ENCODE peak calls at places on chromosome 22, in four cellular contexts. One of them, this sample, is unnamed. For H3K4me1, the result is how much of the 10 kb centered on the place peaks cover.

GRCh38 chr22:26348810-26349526 is 80.1 kb upstream of the ASPHD2 start:
- DNase-seq in astrocyte: no peak
- DNase-seq in kidney: no peak
- DNase-seq in cardiac muscle cell: no peak
- DNase-seq in this sample: no peak

GRCh38 chr22:28716686-28717085 is 24.9 kb downstream of the CHEK2 start:
- DNase-seq in astrocyte: peak
- DNase-seq in kidney: no peak
- DNase-seq in cardiac muscle cell: no peak
- DNase-seq in this sample: no peak

GRCh38 chr22:27108425-27109114 is 451.2 kb downstream of the MIAT start:
- DNase-seq in astrocyte: peak
- DNase-seq in cardiac muscle cell: peak
- DNase-seq in kidney: peak
- DNase-seq in this sample: peak

GRCh38 chr22:45268167-45268957 is 16.4 kb upstream of the UPK3A start:
- DNase-seq in cardiac muscle cell: peak
- DNase-seq in kidney: no peak
- DNase-seq in astrocyte: no peak
- DNase-seq in this sample: no peak

GRCh38 chr22:30262917-30263741 is 3.5 kb downstream of the OSM start:
- DNase-seq in cardiac muscle cell: peak
- DNase-seq in kidney: peak
- DNase-seq in astrocyte: no peak
- DNase-seq in this sample: peak

GRCh38 chr22:45718391-45718790 is 46.8 kb downstream of the ATXN10 start:
- DNase-seq in cardiac muscle cell: no peak
- DNase-seq in astrocyte: no peak
- DNase-seq in kidney: no peak
- DNase-seq in this sample: no peak

GRCh38 chr22:30752771-30753170 is 58.1 kb downstream of the OSBP2 start:
- DNase-seq in cardiac muscle cell: no peak
- DNase-seq in kidney: no peak
- DNase-seq in astrocyte: no peak
- DNase-seq in this sample: no peak

GRCh38 chr22:28629420-28630184 is 50.0 kb downstream of the TTC28 start:
- DNase-seq in astrocyte: no peak
- DNase-seq in kidney: no peak
- DNase-seq in cardiac muscle cell: peak
- DNase-seq in this sample: no peak

GRCh38 chr22:38936562-38936961 is 20.8 kb upstream of the APOBEC3A start:
- DNase-seq in astrocyte: no peak
- DNase-seq in cardiac muscle cell: no peak
- DNase-seq in kidney: peak
- DNase-seq in this sample: no peak

GRCh38 chr22:26709617-26710390 is 52.4 kb downstream of the MIAT start:
- DNase-seq in cardiac muscle cell: peak
- DNase-seq in kidney: no peak
- DNase-seq in astrocyte: peak
- DNase-seq in this sample: no peak

GRCh38 chr22:48659393-48659792 is 1168.3 kb downstream of the BRD1 start:
- DNase-seq in kidney: no peak
- DNase-seq in cardiac muscle cell: no peak
- DNase-seq in astrocyte: no peak
- DNase-seq in this sample: no peak

GRCh38 chr22:44358723-44359440 is 46.1 kb upstream of the SHISAL1 start:
- DNase-seq in astrocyte: no peak
- DNase-seq in kidney: peak
- DNase-seq in cardiac muscle cell: no peak
- DNase-seq in this sample: peak

GRCh38 chr22:37229012-37229804 is 14.9 kb downstream of the RAC2 start:
- DNase-seq in cardiac muscle cell: peak
- DNase-seq in kidney: no peak
- DNase-seq in astrocyte: peak
- DNase-seq in this sample: no peak

GRCh38 chr22:26785942-26786341 is 128.6 kb downstream of the MIAT start:
- DNase-seq in kidney: no peak
- DNase-seq in astrocyte: no peak
- DNase-seq in cardiac muscle cell: no peak
- DNase-seq in this sample: no peak

GRCh38 chr22:18103527-18104269 is 6.9 kb upstream of the TUBA8 start:
- DNase-seq in kidney: no peak
- DNase-seq in astrocyte: no peak
- DNase-seq in cardiac muscle cell: no peak
- DNase-seq in this sample: no peak

GRCh38 chr22:39223091-39223710 is 21.6 kb downstream of the PDGFB start:
- DNase-seq in astrocyte: no peak
- DNase-seq in kidney: peak
- DNase-seq in cardiac muscle cell: no peak
- DNase-seq in this sample: no peak

GRCh38 chr22:27424319-27424718 is 377.2 kb downstream of the MN1 start:
- DNase-seq in kidney: no peak
- DNase-seq in astrocyte: peak
- DNase-seq in cardiac muscle cell: peak
- DNase-seq in this sample: no peak

GRCh38 chr22:27419473-27419872 is 382.1 kb downstream of the MN1 start:
- DNase-seq in astrocyte: peak
- DNase-seq in kidney: no peak
- DNase-seq in cardiac muscle cell: no peak
- DNase-seq in this sample: no peak

GRCh38 chr22:38108561-38109319 is 1.7 kb downstream of the BAIAP2L2 start:
- DNase-seq in kidney: peak
- DNase-seq in cardiac muscle cell: no peak
- DNase-seq in astrocyte: no peak
- DNase-seq in this sample: no peak

GRCh38 chr22:37805878-37806277 is 1.9 kb upstream of the GCAT start:
- DNase-seq in kidney: no peak
- DNase-seq in cardiac muscle cell: no peak
- DNase-seq in astrocyte: no peak
- DNase-seq in this sample: no peak

GRCh38 chr22:37002633-37003032 is 16.6 kb downstream of the TST start:
- DNase-seq in cardiac muscle cell: peak
- DNase-seq in kidney: no peak
- DNase-seq in astrocyte: no peak
- DNase-seq in this sample: no peak

GRCh38 chr22:36546932-36547331 is 18.0 kb upstream of the EIF3D start:
- DNase-seq in astrocyte: peak
- DNase-seq in kidney: no peak
- DNase-seq in cardiac muscle cell: peak
- DNase-seq in this sample: no peak

GRCh38 chr22:39173787-39174497 is 21.5 kb upstream of the CBX7 start:
- DNase-seq in kidney: no peak
- DNase-seq in astrocyte: no peak
- DNase-seq in cardiac muscle cell: peak
- DNase-seq in this sample: no peak

GRCh38 chr22:45534339-45535192 is 31.9 kb downstream of the FBLN1 start:
- DNase-seq in kidney: no peak
- DNase-seq in cardiac muscle cell: peak
- DNase-seq in astrocyte: peak
- DNase-seq in this sample: peak

GRCh38 chr22:32204211-32204855 is 540 bp downstream of the RFPL2 start:
- DNase-seq in kidney: no peak
- DNase-seq in cardiac muscle cell: no peak
- DNase-seq in astrocyte: no peak
- DNase-seq in this sample: no peak

GRCh38 chr22:21942407-21942895 is 10.2 kb downstream of the PPM1F start:
- DNase-seq in astrocyte: peak
- DNase-seq in kidney: peak
- DNase-seq in cardiac muscle cell: peak
- DNase-seq in this sample: peak

GRCh38 chr22:35008213-35008612 is 57.7 kb upstream of the ISX start:
- DNase-seq in cardiac muscle cell: no peak
- DNase-seq in astrocyte: no peak
- DNase-seq in kidney: no peak
- DNase-seq in this sample: no peak

GRCh38 chr22:45497268-45497667 is 5.4 kb upstream of the FBLN1 start:
- DNase-seq in cardiac muscle cell: no peak
- DNase-seq in kidney: no peak
- DNase-seq in astrocyte: no peak
- DNase-seq in this sample: no peak

GRCh38 chr22:31344369-31345330 is 1.5 kb downstream of the PATZ1 start:
- DNase-seq in kidney: peak
- DNase-seq in cardiac muscle cell: peak
- DNase-seq in astrocyte: peak
- DNase-seq in this sample: peak

GRCh38 chr22:32717337-32718240 is 83.9 kb upstream of the TIMP3 start:
- DNase-seq in cardiac muscle cell: peak
- DNase-seq in kidney: no peak
- DNase-seq in astrocyte: peak
- DNase-seq in this sample: no peak

GRCh38 chr22:42720263-42721044 is at the start of gene A4GALT:
- DNase-seq in cardiac muscle cell: peak
- DNase-seq in astrocyte: no peak
- DNase-seq in kidney: no peak
- DNase-seq in this sample: no peak
- H3K27ac ChIP-seq in cardiac muscle cell: no peak
- H3K27ac ChIP-seq in astrocyte: no peak
- H3K27ac ChIP-seq in kidney: peak
- H3K27ac ChIP-seq in this sample: peak

GRCh38 chr22:47125603-47126002 is 363.2 kb downstream of the TBC1D22A start:
- DNase-seq in kidney: no peak
- DNase-seq in cardiac muscle cell: peak
- DNase-seq in astrocyte: no peak
- DNase-seq in this sample: no peak
- TF ChIP-seq CTCF in kidney: no peak
- TF ChIP-seq CTCF in cardiac muscle cell: peak
- TF ChIP-seq CTCF in astrocyte: no peak
- TF ChIP-seq CTCF in this sample: no peak

GRCh38 chr22:49930596-49931412 is 12.4 kb downstream of the CRELD2 start:
- DNase-seq in cardiac muscle cell: peak
- DNase-seq in kidney: peak
- DNase-seq in astrocyte: peak
- DNase-seq in this sample: no peak

GRCh38 chr22:49929553-49929979 is 11.1 kb downstream of the CRELD2 start:
- DNase-seq in kidney: no peak
- DNase-seq in astrocyte: no peak
- DNase-seq in cardiac muscle cell: peak
- DNase-seq in this sample: peak

GRCh38 chr22:49928571-49929552 is 10.4 kb downstream of the CRELD2 start:
- DNase-seq in astrocyte: no peak
- DNase-seq in cardiac muscle cell: no peak
- DNase-seq in kidney: no peak
- DNase-seq in this sample: no peak

GRCh38 chr22:49931863-49932262 is 13.4 kb downstream of the CRELD2 start:
- DNase-seq in kidney: no peak
- DNase-seq in astrocyte: no peak
- DNase-seq in cardiac muscle cell: no peak
- DNase-seq in this sample: no peak

GRCh38 chr22:49930128-49930527 is 11.7 kb downstream of the CRELD2 start:
- DNase-seq in kidney: no peak
- DNase-seq in astrocyte: no peak
- DNase-seq in cardiac muscle cell: no peak
- DNase-seq in this sample: no peak
- H3K4me1 ChIP-seq in kidney: under half
- H3K4me1 ChIP-seq in astrocyte: under half
- H3K4me1 ChIP-seq in cardiac muscle cell: under half
- H3K4me1 ChIP-seq in this sample: under half

GRCh38 chr22:40853330-40853729 is 3.1 kb downstream of the ST13 start:
- DNase-seq in kidney: no peak
- DNase-seq in cardiac muscle cell: no peak
- DNase-seq in astrocyte: no peak
- DNase-seq in this sample: no peak
- H3K27ac ChIP-seq in kidney: no peak
- H3K27ac ChIP-seq in cardiac muscle cell: no peak
- H3K27ac ChIP-seq in astrocyte: no peak
- H3K27ac ChIP-seq in this sample: peak

DNA sequence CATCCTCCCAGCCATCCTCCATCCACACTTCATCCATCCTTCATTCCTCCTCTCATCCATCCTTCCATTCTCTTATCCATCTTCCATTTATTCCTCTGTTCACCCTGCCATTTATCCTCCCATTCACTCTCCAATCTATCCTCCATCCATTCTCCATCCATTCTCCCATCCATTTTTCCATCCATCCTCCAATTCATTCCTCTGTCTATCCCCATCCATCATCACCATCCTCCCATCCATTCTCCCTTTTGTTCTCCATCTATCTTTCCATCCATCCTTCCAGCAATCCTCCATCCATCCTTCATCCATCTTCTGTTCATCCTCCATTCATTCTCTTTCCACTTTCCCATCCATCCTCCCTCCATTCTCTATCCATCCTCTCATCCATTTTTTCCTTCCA is 28.7 kb downstream of the IGLL1 start:
- DNase-seq in astrocyte: no peak
- DNase-seq in cardiac muscle cell: no peak
- DNase-seq in kidney: no peak
- DNase-seq in this sample: no peak
- TF ChIP-seq CTCF in astrocyte: no peak
- TF ChIP-seq CTCF in cardiac muscle cell: no peak
- TF ChIP-seq CTCF in kidney: no peak
- TF ChIP-seq CTCF in this sample: no peak

GRCh38 chr22:19870153-19871022 is 15.7 kb upstream of the GNB1L start:
- DNase-seq in kidney: peak
- DNase-seq in cardiac muscle cell: no peak
- DNase-seq in astrocyte: no peak
- DNase-seq in this sample: peak
- H3K4me1 ChIP-seq in kidney: under half
- H3K4me1 ChIP-seq in cardiac muscle cell: under half
- H3K4me1 ChIP-seq in astrocyte: under half
- H3K4me1 ChIP-seq in this sample: under half

DNA sequence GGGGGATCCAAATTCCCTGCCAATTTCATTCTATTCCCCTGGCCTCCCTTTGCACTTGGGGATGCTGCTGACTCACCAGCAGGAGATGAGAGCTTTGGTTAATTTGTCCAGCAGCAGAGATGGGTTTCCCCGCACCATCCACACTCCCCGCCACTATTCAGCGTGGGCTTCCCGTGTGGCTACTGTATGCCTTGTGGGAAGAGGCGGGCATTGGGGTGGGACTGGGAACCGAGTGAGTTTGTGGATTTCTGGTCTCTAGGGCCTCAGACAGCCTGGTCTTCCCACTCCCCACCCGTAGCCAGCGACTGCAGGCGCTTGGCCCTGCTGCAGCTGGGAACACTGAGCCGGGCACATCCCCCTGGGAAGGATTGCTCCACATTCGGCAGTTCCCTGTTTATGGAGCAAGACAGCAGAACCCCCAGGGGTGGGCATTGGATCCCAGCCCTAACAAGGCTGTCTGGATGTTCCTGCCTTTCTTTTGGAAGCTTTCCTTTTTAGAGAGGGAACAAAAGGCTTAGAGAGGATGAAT is 23.4 kb downstream of the KIAA1671 start:
- DNase-seq in astrocyte: no peak
- DNase-seq in cardiac muscle cell: peak
- DNase-seq in kidney: peak
- DNase-seq in this sample: peak
- H3K27ac ChIP-seq in astrocyte: no peak
- H3K27ac ChIP-seq in cardiac muscle cell: peak
- H3K27ac ChIP-seq in kidney: no peak
- H3K27ac ChIP-seq in this sample: peak

GRCh38 chr22:19943665-19944026 is 2.0 kb upstream of the TXNRD2 start:
- DNase-seq in astrocyte: peak
- DNase-seq in kidney: peak
- DNase-seq in cardiac muscle cell: peak
- DNase-seq in this sample: peak
- TF ChIP-seq CTCF in astrocyte: peak
- TF ChIP-seq CTCF in kidney: no peak
- TF ChIP-seq CTCF in cardiac muscle cell: peak
- TF ChIP-seq CTCF in this sample: no peak

This sample was measured in sigmoid colon.